ENCODE peak calls at places on chromosomes 16 and 17, in five cellular contexts. One of them, this sample, is unnamed. For H3K4me1, the result is how much of the 10 kb centered on the place peaks cover.

GRCh38 chr17:75181608-75182318 is 996 bp downstream of the SUMO2 start:
- DNase-seq in neural progenitor cell: peak
- DNase-seq in iPS DF 6.9: no peak
- DNase-seq in naive thymus-derived CD4-positive, alpha-beta T cell: peak
- DNase-seq in upper lobe of left lung: no peak
- DNase-seq in this sample: peak

GRCh38 chr16:5058476-5058875 is 7.3 kb downstream of the C16orf89 start:
- DNase-seq in upper lobe of left lung: no peak
- DNase-seq in iPS DF 6.9: peak
- DNase-seq in neural progenitor cell: peak
- DNase-seq in naive thymus-derived CD4-positive, alpha-beta T cell: no peak
- DNase-seq in this sample: peak

GRCh38 chr17:79874329-79874981 is 35.2 kb upstream of the CBX4 start:
- DNase-seq in iPS DF 6.9: no peak
- DNase-seq in upper lobe of left lung: no peak
- DNase-seq in neural progenitor cell: peak
- DNase-seq in naive thymus-derived CD4-positive, alpha-beta T cell: peak
- DNase-seq in this sample: peak

GRCh38 chr16:27382187-27382855 is 19.7 kb upstream of the IL21R start:
- DNase-seq in neural progenitor cell: no peak
- DNase-seq in naive thymus-derived CD4-positive, alpha-beta T cell: no peak
- DNase-seq in iPS DF 6.9: no peak
- DNase-seq in upper lobe of left lung: no peak
- DNase-seq in this sample: no peak

GRCh38 chr16:46673320-46674013 is 15.5 kb downstream of the VPS35 start:
- DNase-seq in neural progenitor cell: peak
- DNase-seq in iPS DF 6.9: peak
- DNase-seq in naive thymus-derived CD4-positive, alpha-beta T cell: peak
- DNase-seq in upper lobe of left lung: no peak
- DNase-seq in this sample: peak

GRCh38 chr17:57954421-57955182 is 610 bp downstream of the CUEDC1 start:
- DNase-seq in upper lobe of left lung: peak
- DNase-seq in neural progenitor cell: peak
- DNase-seq in naive thymus-derived CD4-positive, alpha-beta T cell: no peak
- DNase-seq in iPS DF 6.9: no peak
- DNase-seq in this sample: peak

GRCh38 chr17:76354747-76355310 is 1.1 kb upstream of the PRPSAP1 start:
- DNase-seq in naive thymus-derived CD4-positive, alpha-beta T cell: no peak
- DNase-seq in neural progenitor cell: no peak
- DNase-seq in upper lobe of left lung: no peak
- DNase-seq in iPS DF 6.9: no peak
- DNase-seq in this sample: no peak

GRCh38 chr16:17367932-17368331 is 102.8 kb downstream of the XYLT1 start:
- DNase-seq in neural progenitor cell: peak
- DNase-seq in iPS DF 6.9: peak
- DNase-seq in upper lobe of left lung: no peak
- DNase-seq in naive thymus-derived CD4-positive, alpha-beta T cell: no peak
- DNase-seq in this sample: peak

GRCh38 chr16:73000907-73001521 is 46.9 kb downstream of the ZFHX3 start:
- DNase-seq in iPS DF 6.9: no peak
- DNase-seq in upper lobe of left lung: no peak
- DNase-seq in naive thymus-derived CD4-positive, alpha-beta T cell: no peak
- DNase-seq in neural progenitor cell: no peak
- DNase-seq in this sample: no peak

GRCh38 chr16:3190949-3191353 is 2.9 kb downstream of the OR1F1 start:
- DNase-seq in upper lobe of left lung: no peak
- DNase-seq in iPS DF 6.9: no peak
- DNase-seq in naive thymus-derived CD4-positive, alpha-beta T cell: peak
- DNase-seq in neural progenitor cell: peak
- DNase-seq in this sample: no peak

GRCh38 chr16:85137323-85138072 is 25.2 kb upstream of the CIBAR2 start:
- DNase-seq in upper lobe of left lung: peak
- DNase-seq in iPS DF 6.9: no peak
- DNase-seq in neural progenitor cell: peak
- DNase-seq in naive thymus-derived CD4-positive, alpha-beta T cell: no peak
- DNase-seq in this sample: no peak

GRCh38 chr16:22671301-22672076 is 142.5 kb upstream of the HS3ST2 start:
- DNase-seq in neural progenitor cell: peak
- DNase-seq in iPS DF 6.9: no peak
- DNase-seq in upper lobe of left lung: no peak
- DNase-seq in naive thymus-derived CD4-positive, alpha-beta T cell: no peak
- DNase-seq in this sample: no peak

GRCh38 chr16:67333315-67333714 is 6.7 kb downstream of the LRRC36 start:
- DNase-seq in iPS DF 6.9: no peak
- DNase-seq in naive thymus-derived CD4-positive, alpha-beta T cell: no peak
- DNase-seq in neural progenitor cell: no peak
- DNase-seq in upper lobe of left lung: no peak
- DNase-seq in this sample: no peak

GRCh38 chr16:1548727-1549126 is 15.3 kb downstream of the TMEM204 start:
- DNase-seq in iPS DF 6.9: no peak
- DNase-seq in upper lobe of left lung: peak
- DNase-seq in neural progenitor cell: no peak
- DNase-seq in naive thymus-derived CD4-positive, alpha-beta T cell: no peak
- DNase-seq in this sample: no peak

GRCh38 chr16:1550696-1551095 is 17.2 kb downstream of the TMEM204 start:
- DNase-seq in iPS DF 6.9: no peak
- DNase-seq in neural progenitor cell: no peak
- DNase-seq in upper lobe of left lung: peak
- DNase-seq in naive thymus-derived CD4-positive, alpha-beta T cell: no peak
- DNase-seq in this sample: no peak

GRCh38 chr16:1546430-1546829 is 13.0 kb downstream of the TMEM204 start:
- DNase-seq in naive thymus-derived CD4-positive, alpha-beta T cell: no peak
- DNase-seq in iPS DF 6.9: no peak
- DNase-seq in neural progenitor cell: no peak
- DNase-seq in upper lobe of left lung: no peak
- DNase-seq in this sample: no peak

GRCh38 chr16:1550061-1550460 is 16.6 kb downstream of the TMEM204 start:
- DNase-seq in upper lobe of left lung: no peak
- DNase-seq in neural progenitor cell: no peak
- DNase-seq in iPS DF 6.9: no peak
- DNase-seq in naive thymus-derived CD4-positive, alpha-beta T cell: no peak
- DNase-seq in this sample: no peak

DNA sequence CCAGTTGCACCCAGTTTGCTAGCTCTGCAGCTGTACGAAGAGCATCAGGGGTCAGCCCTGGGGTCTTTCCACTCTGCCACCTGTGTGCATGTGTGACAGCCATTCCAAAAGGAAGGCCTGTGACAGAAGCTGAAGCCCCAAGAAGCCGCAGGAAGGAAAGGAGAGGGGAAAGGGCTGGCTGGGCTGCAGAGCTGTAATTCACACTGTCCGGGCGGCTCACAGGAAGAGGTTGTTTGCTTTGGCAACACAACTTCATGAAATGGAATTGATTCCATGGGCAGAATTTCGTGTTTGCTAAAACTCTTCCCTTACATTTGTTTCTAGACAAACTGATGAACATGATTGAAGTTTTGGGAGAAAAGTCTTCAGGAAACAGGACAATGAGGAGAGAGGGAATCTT is 14.8 kb downstream of the TMEM204 start:
- DNase-seq in iPS DF 6.9: no peak
- DNase-seq in naive thymus-derived CD4-positive, alpha-beta T cell: no peak
- DNase-seq in upper lobe of left lung: no peak
- DNase-seq in neural progenitor cell: no peak
- DNase-seq in this sample: no peak
- H3K4me1 ChIP-seq in iPS DF 6.9: under half
- H3K4me1 ChIP-seq in naive thymus-derived CD4-positive, alpha-beta T cell: under half
- H3K4me1 ChIP-seq in upper lobe of left lung: half or more
- H3K4me1 ChIP-seq in neural progenitor cell: under half
- H3K4me1 ChIP-seq in this sample: under half

GRCh38 chr17:82630212-82630611 is 18.0 kb downstream of the WDR45B start:
- DNase-seq in upper lobe of left lung: no peak
- DNase-seq in iPS DF 6.9: no peak
- DNase-seq in neural progenitor cell: no peak
- DNase-seq in naive thymus-derived CD4-positive, alpha-beta T cell: no peak
- DNase-seq in this sample: no peak
- H3K27ac ChIP-seq in upper lobe of left lung: no peak
- H3K27ac ChIP-seq in iPS DF 6.9: no peak
- H3K27ac ChIP-seq in neural progenitor cell: no peak
- H3K27ac ChIP-seq in naive thymus-derived CD4-positive, alpha-beta T cell: no peak
- H3K27ac ChIP-seq in this sample: no peak

GRCh38 chr17:78796134-78796900 is 14.2 kb upstream of the CYTH1 start:
- DNase-seq in naive thymus-derived CD4-positive, alpha-beta T cell: no peak
- DNase-seq in neural progenitor cell: no peak
- DNase-seq in upper lobe of left lung: no peak
- DNase-seq in iPS DF 6.9: no peak
- DNase-seq in this sample: no peak
- H3K4me1 ChIP-seq in naive thymus-derived CD4-positive, alpha-beta T cell: under half
- H3K4me1 ChIP-seq in neural progenitor cell: under half
- H3K4me1 ChIP-seq in upper lobe of left lung: under half
- H3K4me1 ChIP-seq in iPS DF 6.9: under half
- H3K4me1 ChIP-seq in this sample: under half

GRCh38 chr16:11232302-11232851 is 23.6 kb downstream of the SOCS1 start:
- DNase-seq in neural progenitor cell: no peak
- DNase-seq in naive thymus-derived CD4-positive, alpha-beta T cell: no peak
- DNase-seq in iPS DF 6.9: no peak
- DNase-seq in upper lobe of left lung: no peak
- DNase-seq in this sample: no peak
- H3K27ac ChIP-seq in neural progenitor cell: no peak
- H3K27ac ChIP-seq in naive thymus-derived CD4-positive, alpha-beta T cell: peak
- H3K27ac ChIP-seq in iPS DF 6.9: no peak
- H3K27ac ChIP-seq in upper lobe of left lung: peak
- H3K27ac ChIP-seq in this sample: no peak

This sample was measured in A673.